ENCODE peak calls at places on chromosomes 5 and 9, in six cellular contexts. X is epithelial cell of esophagus, U is BJ, W is foreskin fibroblast, C is WTC11, N is neural crest cell. K is an unnamed sample.

GRCh38 chr5:109597893-109598292 is 91.8 kb upstream of the MAN2A1 start:
- DNase-seq in X (no peak), U (no peak), W (no peak), C (no peak), N (no peak), K (no peak)

GRCh38 chr9:22054076-22054475 is 45.0 kb upstream of the CDKN2B start:
- DNase-seq in X (no peak), U (no peak), W (no peak), C (no peak), N (no peak), K (no peak)

GRCh38 chr5:157516016-157516415 is 56.0 kb downstream of the NIPAL4 start:
- DNase-seq in X (peak), U (peak), W (peak), C (no peak), N (no peak), K (no peak)

GRCh38 chr5:968953-969352 is 39.6 kb upstream of the NKD2 start:
- DNase-seq in X (no peak), U (no peak), W (no peak), C (no peak), N (no peak), K (no peak)

GRCh38 chr9:137310190-137311052 is 8.3 kb upstream of the NRARP start:
- DNase-seq in X (peak), U (no peak), W (no peak), C (no peak), N (no peak), K (peak)

GRCh38 chr5:148384389-148384756 is 615 bp downstream of the FBXO38 start:
- DNase-seq in X (peak), U (no peak), W (no peak), C (no peak), N (no peak), K (no peak)

GRCh38 chr9:93262537-93263310 is 78.8 kb downstream of the WNK2 start:
- DNase-seq in X (no peak), U (no peak), W (no peak), C (peak), N (no peak), K (no peak)

GRCh38 chr9:107313555-107314096 is 30.5 kb downstream of the RAD23B start:
- DNase-seq in X (no peak), U (no peak), W (no peak), C (no peak), N (no peak), K (no peak)

GRCh38 chr5:98102926-98103325 is 670.5 kb upstream of the RGMB start:
- DNase-seq in X (no peak), U (no peak), W (peak), C (no peak), N (no peak), K (no peak)

GRCh38 chr5:178582291-178582690 is 7.9 kb downstream of the COL23A1 start:
- DNase-seq in X (no peak), U (no peak), W (no peak), C (no peak), N (no peak), K (no peak)

GRCh38 chr9:123087359-123087888 is 54.0 kb downstream of the GPR21 start:
- DNase-seq in X (no peak), U (no peak), W (no peak), C (no peak), N (no peak), K (no peak)

GRCh38 chr9:102911185-102911584 is 83.9 kb upstream of the CYLC2 start:
- DNase-seq in X (no peak), U (no peak), W (no peak), C (no peak), N (no peak), K (no peak)

GRCh38 chr5:117690603-117691002 is 1116.0 kb upstream of the SEMA6A start:
- DNase-seq in X (no peak), U (no peak), W (no peak), C (no peak), N (no peak), K (peak)

GRCh38 chr5:139869042-139869790 is 73.6 kb downstream of the PSD2 start:
- DNase-seq in X (no peak), U (no peak), W (no peak), C (no peak), N (no peak), K (no peak)

GRCh38 chr5:139873033-139873794 is 77.6 kb downstream of the PSD2 start:
- DNase-seq in X (no peak), U (no peak), W (peak), C (no peak), N (no peak), K (no peak)

GRCh38 chr5:139870677-139871076 is 75.1 kb downstream of the PSD2 start:
- DNase-seq in X (no peak), U (no peak), W (no peak), C (no peak), N (no peak), K (no peak)

GRCh38 chr5:139871624-139872023 is 76.0 kb downstream of the PSD2 start:
- DNase-seq in X (peak), U (no peak), W (no peak), C (no peak), N (no peak), K (no peak)

GRCh38 chr5:139872052-139872766 is 76.6 kb downstream of the PSD2 start:
- DNase-seq in X (no peak), U (no peak), W (no peak), C (peak), N (no peak), K (no peak)
- TF ChIP-seq CTCF in X (no peak), U (no peak), W (no peak), C (peak), N (no peak), K (peak)

GRCh38 chr5:136079195-136079985 is 50.6 kb downstream of the TGFBI start:
- DNase-seq in X (no peak), U (no peak), W (no peak), C (peak), N (no peak), K (no peak)
- TF ChIP-seq CTCF in X (peak), U (no peak), W (no peak), C (peak), N (no peak), K (no peak)

DNA sequence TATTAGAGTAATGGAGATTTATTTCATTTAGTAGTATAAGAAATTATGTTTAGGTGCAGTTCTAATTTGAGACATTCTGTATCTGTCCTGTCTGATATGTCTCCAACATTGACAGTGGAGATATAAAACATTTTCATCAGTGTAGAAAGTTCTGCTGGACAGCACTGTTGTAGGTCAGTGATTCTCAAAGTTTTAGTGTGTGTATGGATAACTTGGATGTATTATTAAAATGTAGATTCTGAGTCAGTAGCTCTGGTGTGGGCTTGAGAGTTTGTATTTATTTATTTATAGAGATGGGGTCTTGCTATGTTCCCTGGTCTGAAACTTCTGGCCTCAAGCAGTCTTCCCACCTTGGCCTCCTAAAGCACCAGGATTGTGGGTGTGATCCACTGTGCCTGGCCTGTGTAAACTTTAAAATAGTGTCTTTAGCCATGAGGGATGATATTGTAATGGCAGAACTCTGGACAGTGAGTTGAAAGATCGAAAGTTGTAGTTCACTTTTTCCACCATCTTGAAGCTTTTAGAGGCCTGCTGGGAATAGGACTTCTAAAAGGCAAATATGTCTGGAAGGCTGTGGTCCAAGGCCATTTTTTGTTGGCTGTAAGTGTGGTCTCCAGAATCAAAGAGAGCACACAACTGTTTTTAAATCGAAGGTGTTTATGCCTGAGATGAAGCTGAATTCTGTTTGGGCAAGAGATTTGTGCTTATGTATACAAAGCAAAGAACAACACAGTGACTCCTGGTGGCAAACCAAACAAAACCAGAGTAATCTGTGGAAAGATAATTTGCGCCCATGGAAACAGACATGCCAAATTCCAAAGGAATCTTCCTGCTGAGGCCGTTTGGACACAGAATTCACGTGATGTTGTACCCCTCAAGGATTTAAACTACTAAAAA is 12.4 kb downstream of the UBAP1 start:
- DNase-seq in X (peak), U (no peak), W (peak), C (no peak), N (no peak), K (no peak)
- TF ChIP-seq CTCF in X (peak), U (peak), W (peak), C (no peak), N (peak), K (no peak)

GRCh38 chr9:8858250-8859161 is 1058.9 kb upstream of the DMAC1 start:
- DNase-seq in X (no peak), U (no peak), W (peak), C (peak), N (peak), K (peak)

GRCh38 chr9:8856686-8857329 is 1057.2 kb upstream of the DMAC1 start:
- DNase-seq in X (no peak), U (no peak), W (peak), C (no peak), N (no peak), K (no peak)

GRCh38 chr9:8857330-8858249 is 1058.0 kb upstream of the DMAC1 start:
- DNase-seq in X (peak), U (no peak), W (peak), C (peak), N (peak), K (peak)

GRCh38 chr9:8852301-8852864 is 1052.8 kb upstream of the DMAC1 start:
- DNase-seq in X (no peak), U (no peak), W (no peak), C (no peak), N (no peak), K (no peak)

DNA sequence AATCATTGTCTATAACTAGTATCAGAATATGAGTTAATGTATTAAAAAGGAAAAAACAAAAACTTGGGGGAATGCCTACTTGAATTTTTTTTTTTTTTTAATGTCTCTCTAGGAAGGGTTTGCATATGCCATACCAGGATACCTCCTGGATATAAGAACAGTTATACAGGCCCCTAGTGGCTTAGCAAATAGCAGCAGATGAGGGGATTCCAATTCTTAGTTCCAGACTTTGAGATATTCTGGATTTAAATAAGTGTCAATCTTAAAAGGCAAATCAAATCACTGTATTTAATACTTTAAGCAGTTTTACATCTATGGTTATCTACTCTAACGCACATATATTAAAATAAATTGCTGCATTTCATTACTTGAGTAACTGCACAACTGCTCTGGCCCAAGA is 1055.5 kb upstream of the DMAC1 start:
- DNase-seq in X (no peak), U (no peak), W (peak), C (no peak), N (no peak), K (no peak)
- TF ChIP-seq CTCF in X (peak), U (no peak), W (peak), C (no peak), N (peak), K (peak)

DNA sequence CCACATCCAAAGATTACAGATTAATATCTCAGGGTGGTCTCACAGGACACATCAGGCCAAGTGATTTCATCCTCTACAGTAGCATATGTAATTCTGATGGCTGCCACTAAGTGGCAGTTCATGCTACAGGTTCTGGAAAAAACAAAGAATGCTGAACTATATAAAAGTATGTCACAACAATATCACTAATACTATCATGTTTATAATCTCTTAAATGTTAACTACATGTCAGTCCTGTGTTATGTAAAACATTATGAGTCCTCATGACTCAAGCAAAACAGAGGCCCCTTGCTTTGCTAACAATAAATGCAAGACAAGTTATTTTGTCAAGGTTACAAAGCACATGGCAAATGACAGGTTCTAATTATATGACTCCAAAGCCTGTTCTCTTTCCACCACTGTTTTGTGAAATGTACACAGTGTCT is 233.2 kb downstream of the FBXL17 start:
- DNase-seq in X (peak), U (peak), W (peak), C (no peak), N (no peak), K (no peak)
- TF ChIP-seq CTCF in X (peak), U (peak), W (peak), C (peak), N (peak), K (peak)

K was measured in glutamatergic neuron.